ENCODE peak calls at places on chromosomes 7 and 10, in nine cellular contexts. G is AG09319; P is CD8-positive, alpha-beta memory T cell; A is activated naive CD4-positive, alpha-beta T cell treated with anti-CD3 and anti-CD28 coated beads, Interleukin-2, amount 10 ng/mL, durations not matched to agents 7 days and 5 days; H is cardiac septum; D is mesendoderm; I is IMR-90; E is posterior cingulate gyrus; O is stimulated activated naive CD8-positive, alpha-beta T cell treated with anti-CD3 and anti-CD28 coated beads, Interleukin-15, amount 100 ng/mL, for 72 hours. S is an unnamed sample.
A peak's percentile ranks its signal among the peaks of the same experiment; 100 is the strongest.

GRCh38 chr7:95066736-95067530 is 159.5 kb downstream of the PPP1R9A start:
- DNase-seq in A (no peak), I (peak; percentile 14), E (no peak), D (no peak), P (no peak), H (no peak), G (no peak), O (no peak), S (no peak)

GRCh38 chr7:11244149-11244548 is 270.5 kb downstream of the PHF14 start:
- DNase-seq in E (no peak), G (no peak), I (no peak), D (no peak), O (no peak), P (no peak), A (no peak), H (no peak), S (no peak)

GRCh38 chr10:71040326-71040725 is 152.0 kb upstream of the PCBD1 start:
- DNase-seq in O (no peak), H (no peak), E (no peak), G (no peak), I (no peak), A (no peak), P (no peak), D (no peak), S (peak; percentile 30)

GRCh38 chr10:2989292-2989947 is 77.9 kb upstream of the PFKP start:
- DNase-seq in D (no peak), G (no peak), A (no peak), H (no peak), I (no peak), O (no peak), P (no peak), E (no peak), S (no peak)

GRCh38 chr10:132955479-132955878 is 13.1 kb upstream of the CFAP46 start:
- DNase-seq in H (peak; percentile 60), P (no peak), D (no peak), O (no peak), G (no peak), I (no peak), A (no peak), E (no peak), S (peak; percentile 44)

GRCh38 chr7:75869776-75870379 is 9.0 kb upstream of the RHBDD2 start:
- DNase-seq in G (no peak), I (no peak), P (no peak), E (no peak), A (no peak), O (peak; percentile 20), H (no peak), D (no peak), S (no peak)

GRCh38 chr7:2245883-2246679 is 4.1 kb downstream of the NUDT1 start:
- DNase-seq in G (no peak), O (no peak), A (no peak), D (no peak), I (no peak), P (no peak), E (peak; percentile 37), H (no peak), S (no peak)

GRCh38 chr7:101832205-101832631 is 14.8 kb downstream of the CUX1 start:
- DNase-seq in A (no peak), O (no peak), P (no peak), H (no peak), D (no peak), G (no peak), E (no peak), I (no peak), S (no peak)

GRCh38 chr10:112904000-112904399 is 46.0 kb upstream of the TCF7L2 start:
- DNase-seq in I (peak; percentile 60), O (no peak), E (no peak), P (no peak), D (no peak), A (no peak), H (no peak), G (no peak), S (no peak)

GRCh38 chr7:114663502-114663901 is 248.9 kb downstream of the FOXP2 start:
- DNase-seq in P (no peak), D (peak; percentile 59), I (peak; percentile 34), O (no peak), G (no peak), A (no peak), H (no peak), E (no peak), S (no peak)

GRCh38 chr10:21214329-21214728 is 311.2 kb downstream of the SKIDA1 start:
- DNase-seq in I (no peak), H (no peak), E (no peak), A (no peak), G (no peak), O (no peak), D (no peak), P (no peak), S (no peak)

GRCh38 chr7:455110-455928 is 64.3 kb downstream of the PDGFA start:
- DNase-seq in A (no peak), E (no peak), O (no peak), P (no peak), G (no peak), H (no peak), D (no peak), I (no peak), S (no peak)

GRCh38 chr10:18134921-18135320 is 5.3 kb upstream of the CACNB2 start:
- DNase-seq in G (no peak), A (no peak), I (no peak), E (no peak), P (no peak), O (no peak), H (no peak), D (no peak), S (no peak)

GRCh38 chr7:102072636-102073209 is 213.9 kb upstream of the SH2B2 start:
- DNase-seq in G (no peak), I (peak; percentile 12), E (no peak), P (no peak), D (no peak), A (no peak), O (no peak), H (peak; percentile 68), S (no peak)

GRCh38 chr7:128940494-128941322 is 3.0 kb downstream of the IRF5 start:
- DNase-seq in G (no peak), I (no peak), D (no peak), A (peak; percentile 39), O (no peak), H (peak; percentile 93), E (peak; percentile 54), P (no peak), S (peak; percentile 72)

GRCh38 chr10:128147669-128148068 is 21.4 kb upstream of the MKI67 start:
- DNase-seq in I (peak; percentile 82), H (no peak), P (no peak), A (no peak), E (no peak), G (peak; percentile 43), D (no peak), O (no peak), S (no peak)

GRCh38 chr7:26645126-26645525 is 219.3 kb downstream of the SKAP2 start:
- DNase-seq in P (no peak), D (no peak), H (no peak), I (no peak), E (no peak), A (no peak), G (no peak), O (no peak), S (no peak)

GRCh38 chr10:80473096-80473657 is 19.1 kb downstream of the TSPAN14 start:
- DNase-seq in D (no peak), A (no peak), H (peak; percentile 55), I (no peak), G (no peak), P (no peak), E (no peak), O (no peak), S (peak; percentile 62)

GRCh38 chr7:7099584-7100014 is 82.7 kb upstream of the C1GALT1 start:
- DNase-seq in O (no peak), H (peak; percentile 81), I (peak; percentile 83), P (no peak), D (peak; percentile 100), A (no peak), G (peak; percentile 62), E (no peak), S (no peak)

GRCh38 chr7:134943785-134944400 is 42.4 kb upstream of the AGBL3 start:
- DNase-seq in A (no peak), O (no peak), D (no peak), E (no peak), G (no peak), H (no peak), I (peak; percentile 33), P (no peak), S (no peak)

GRCh38 chr10:6071181-6072175 is 9.3 kb upstream of the IL2RA start:
- DNase-seq in G (no peak), O (no peak), A (no peak), D (no peak), I (no peak), E (no peak), H (peak; percentile 62), P (no peak), S (no peak)

GRCh38 chr10:58625070-58625469 is 112.4 kb downstream of the BICC1 start:
- DNase-seq in P (no peak), G (peak; percentile 85), I (peak; percentile 93), E (no peak), A (no peak), O (no peak), H (no peak), D (no peak), S (no peak)

GRCh38 chr10:47334627-47335026 is 12.4 kb downstream of the GDF2 start:
- DNase-seq in H (peak; percentile 29), E (no peak), A (no peak), I (no peak), P (no peak), D (no peak), G (no peak), O (no peak), S (peak; percentile 19)

GRCh38 chr7:123608991-123609882 is 7.6 kb downstream of the ASB15 start:
- DNase-seq in I (no peak), H (no peak), A (no peak), G (no peak), D (no peak), E (no peak), P (no peak), O (no peak), S (no peak)

S was measured in activated effector memory CD4-positive, alpha-beta T cell treated with anti-CD3 and anti-CD28 coated beads, Interleukin-2, amount 50 U/mL, for 16 hours.